ENCODE peak calls at places on chromosome 9, in nine cellular contexts. F is mesenchymal stem cell, A is heart left ventricle, H is lower lobe of right lung, M is adrenal gland, B is fibroblast of lung, V is psoas muscle, R is GM23338, U is endothelial cell of umbilical vein. G is an unnamed sample.

GRCh38 chr9:95018099-95018927 is 291.8 kb downstream of the AOPEP start:
- DNase-seq in B (peak), M (peak), F (peak), V (peak), A (peak), R (peak), U (peak), H (peak), G (peak)

GRCh38 chr9:133942206-133942975 is 49.7 kb downstream of the VAV2 start:
- DNase-seq in A (peak), V (peak), U (no peak), F (no peak), H (peak), M (no peak), R (no peak), B (no peak), G (no peak)

GRCh38 chr9:133737774-133738038 is 446 bp downstream of the SARDH start:
- DNase-seq in M (no peak), F (peak), R (no peak), V (no peak), H (no peak), A (no peak), U (no peak), B (no peak), G (no peak)

GRCh38 chr9:116635908-116636307 is 51.2 kb upstream of the TRIM32 start:
- DNase-seq in A (no peak), R (no peak), H (no peak), F (no peak), U (no peak), M (no peak), V (no peak), B (no peak), G (no peak)

GRCh38 chr9:104982543-104982942 is 54.6 kb upstream of the ABCA1 start:
- DNase-seq in R (no peak), B (no peak), M (no peak), H (no peak), V (no peak), U (no peak), A (no peak), F (no peak), G (no peak)

GRCh38 chr9:126721531-126722098 is 83.2 kb upstream of the ZBTB43 start:
- DNase-seq in F (no peak), R (no peak), B (no peak), A (no peak), M (no peak), V (no peak), U (no peak), H (no peak), G (no peak)

GRCh38 chr9:636931-637591 is 204.4 kb upstream of the DMRT1 start:
- DNase-seq in U (no peak), H (no peak), R (no peak), A (no peak), B (no peak), F (no peak), V (no peak), M (no peak), G (no peak)

GRCh38 chr9:124530216-124530615 is 23.0 kb upstream of the NR5A1 start:
- DNase-seq in M (no peak), A (no peak), F (no peak), U (no peak), V (no peak), H (no peak), B (no peak), R (no peak), G (no peak)

GRCh38 chr9:36986548-36987408 is 47.3 kb downstream of the PAX5 start:
- DNase-seq in U (no peak), H (no peak), A (no peak), B (no peak), V (no peak), M (no peak), R (peak), F (no peak), G (no peak)

GRCh38 chr9:4717815-4718214 is 23.2 kb downstream of the AK3 start:
- DNase-seq in H (no peak), V (no peak), F (no peak), M (no peak), U (no peak), B (no peak), A (no peak), R (no peak), G (no peak)

GRCh38 chr9:113349434-113350337 is at the start of gene BSPRY:
- DNase-seq in A (no peak), R (peak), B (no peak), H (peak), U (no peak), F (no peak), V (no peak), M (peak), G (no peak)

GRCh38 chr9:95518026-95518425 is 1.3 kb upstream of the PTCH1 start:
- DNase-seq in V (no peak), B (no peak), R (no peak), A (no peak), H (no peak), F (no peak), U (no peak), M (no peak), G (no peak)

GRCh38 chr9:96299823-96300222 is 2.2 kb downstream of the HSD17B3 start:
- DNase-seq in R (no peak), V (no peak), A (no peak), M (no peak), F (no peak), U (no peak), H (no peak), B (peak), G (no peak)

GRCh38 chr9:115008536-115008935 is 78.1 kb upstream of the TNFSF8 start:
- DNase-seq in V (no peak), F (peak), B (peak), A (no peak), U (no peak), R (no peak), M (no peak), H (no peak), G (no peak)

GRCh38 chr9:8895498-8896224 is 1096.1 kb upstream of the DMAC1 start:
- DNase-seq in R (peak), F (peak), B (peak), V (no peak), A (no peak), M (no peak), H (no peak), U (peak), G (no peak)

GRCh38 chr9:24652181-24652580 is 106.5 kb upstream of the IZUMO3 start:
- DNase-seq in A (no peak), R (no peak), H (no peak), B (no peak), U (no peak), F (no peak), M (no peak), V (no peak), G (no peak)

GRCh38 chr9:122070728-122071127 is 22.4 kb downstream of the TTLL11 start:
- DNase-seq in F (no peak), H (no peak), A (no peak), U (no peak), M (no peak), V (no peak), B (no peak), R (no peak), G (no peak)

GRCh38 chr9:14358523-14358922 is 44.6 kb upstream of the NFIB start:
- DNase-seq in R (no peak), F (peak), B (no peak), U (no peak), A (no peak), M (no peak), H (no peak), V (no peak), G (no peak)

GRCh38 chr9:83379045-83379444 is 159.2 kb downstream of the FRMD3 start:
- DNase-seq in A (no peak), V (no peak), H (no peak), U (no peak), R (no peak), F (no peak), M (no peak), B (no peak), G (no peak)

GRCh38 chr9:27181381-27181780 is 72.4 kb downstream of the TEK start:
- DNase-seq in B (peak), V (no peak), A (no peak), F (no peak), M (no peak), R (no peak), H (no peak), U (peak), G (no peak)

GRCh38 chr9:70525553-70525952 is 111.1 kb upstream of the KLF9 start:
- DNase-seq in H (no peak), V (no peak), F (no peak), M (no peak), A (no peak), U (peak), B (peak), R (no peak), G (no peak)

GRCh38 chr9:69671904-69672827 is at the start of gene APBA1:
- DNase-seq in V (peak), U (peak), B (peak), M (peak), A (peak), R (peak), F (peak), H (peak), G (peak)

GRCh38 chr9:71121275-71122168 is at the start of gene TRPM3:
- DNase-seq in H (no peak), U (no peak), V (no peak), M (no peak), R (peak), A (no peak), B (no peak), F (no peak), G (no peak)

GRCh38 chr9:101403886-101404285 is 5.2 kb downstream of the ZNF189 start:
- DNase-seq in B (no peak), A (no peak), M (no peak), R (no peak), U (no peak), F (no peak), H (no peak), V (no peak), G (no peak)

GRCh38 chr9:68895741-68896478 is 118.0 kb downstream of the PRKACG start:
- DNase-seq in H (no peak), M (no peak), A (no peak), B (no peak), R (no peak), V (no peak), U (no peak), F (peak), G (no peak)

GRCh38 chr9:83043583-83043982 is 19.4 kb downstream of the RASEF start:
- DNase-seq in M (no peak), H (no peak), R (peak), V (no peak), A (no peak), U (no peak), F (no peak), B (no peak), G (no peak)

GRCh38 chr9:107847977-107848376 is 358.4 kb upstream of the KLF4 start:
- DNase-seq in U (no peak), A (no peak), H (no peak), M (no peak), V (no peak), R (no peak), F (no peak), B (peak), G (no peak)

GRCh38 chr9:127862075-127863011 is 7.9 kb upstream of the ENG start:
- DNase-seq in B (no peak), F (peak), U (peak), V (peak), H (peak), A (peak), R (no peak), M (peak), G (peak)

GRCh38 chr9:96176901-96177718 is 124.9 kb downstream of the HSD17B3 start:
- DNase-seq in U (no peak), A (no peak), F (no peak), H (no peak), M (no peak), B (peak), V (no peak), R (peak), G (no peak)

GRCh38 chr9:37342895-37343294 is 79.6 kb upstream of the GRHPR start:
- DNase-seq in U (no peak), B (no peak), M (no peak), R (no peak), V (no peak), F (no peak), H (no peak), A (no peak), G (no peak)

GRCh38 chr9:120775859-120776258 is 17.4 kb downstream of the FBXW2 start:
- DNase-seq in F (no peak), H (no peak), U (no peak), M (no peak), V (no peak), R (no peak), B (no peak), A (no peak), G (no peak)

GRCh38 chr9:95822583-95823431 is 52.7 kb upstream of the ERCC6L2 start:
- DNase-seq in A (no peak), M (no peak), U (peak), H (no peak), B (peak), F (peak), R (no peak), V (no peak), G (no peak)

GRCh38 chr9:132885691-132886357 is 7.1 kb downstream of the SPACA9 start:
- DNase-seq in B (no peak), A (no peak), U (no peak), F (no peak), M (no peak), R (no peak), H (peak), V (no peak), G (no peak)

GRCh38 chr9:124863371-124863831 is 1.5 kb downstream of the ARPC5L start:
- DNase-seq in F (no peak), H (no peak), V (no peak), U (no peak), B (no peak), M (no peak), R (no peak), A (no peak), G (peak)

DNA sequence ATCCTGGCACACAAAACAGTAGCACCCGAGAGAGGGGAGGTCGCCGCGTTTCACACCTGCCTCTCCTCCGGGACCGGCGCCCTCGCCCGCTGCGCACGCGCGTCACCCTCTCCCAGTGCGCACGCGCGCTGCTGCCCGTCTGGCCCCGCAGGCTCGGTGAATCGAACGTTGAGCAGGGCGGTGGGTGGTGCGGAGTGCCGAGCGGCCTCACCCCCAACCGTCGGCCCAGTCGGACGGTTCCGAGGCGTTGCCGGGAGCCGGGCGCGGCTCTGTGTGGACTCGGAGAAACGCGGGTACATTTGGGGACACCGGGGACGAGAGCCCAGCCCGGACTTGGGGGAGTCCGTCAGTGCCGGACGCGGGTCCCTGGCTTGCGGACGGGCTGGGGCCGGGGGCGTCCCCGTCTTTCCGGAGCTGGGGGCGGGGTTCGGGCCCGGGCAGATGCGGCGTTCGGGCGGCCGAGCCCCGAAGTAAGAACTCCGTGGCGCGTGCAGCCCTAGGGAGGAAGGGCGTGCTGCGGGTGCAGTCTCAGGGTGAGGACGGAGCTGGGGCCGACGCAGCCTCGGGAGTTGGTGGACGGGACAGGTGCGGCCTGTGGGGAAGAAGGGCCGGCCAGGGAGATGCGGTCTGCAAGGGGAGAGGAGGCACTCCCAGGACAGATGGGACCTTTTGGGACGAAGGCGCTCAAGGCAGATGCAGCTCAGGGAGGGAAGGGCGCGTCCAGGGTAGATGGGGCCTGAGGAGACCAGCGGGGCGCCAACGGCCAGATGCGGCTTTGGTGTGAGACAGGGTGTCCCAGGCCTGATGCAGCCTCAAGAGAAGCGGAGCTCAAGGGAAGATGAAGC is at the start of gene POMT1:
- DNase-seq in H (peak), M (peak), U (peak), R (peak), B (peak), V (peak), F (peak), A (peak), G (peak)
- H3K27ac ChIP-seq in H (peak), M (peak), U (no peak), R (peak), B (peak), V (peak), F (peak), A (peak), G (peak)

GRCh38 chr9:33164138-33164809 is 2.9 kb downstream of the B4GALT1 start:
- DNase-seq in A (no peak), R (no peak), V (no peak), U (no peak), B (no peak), M (no peak), H (no peak), F (no peak), G (no peak)
- H3K4me3 ChIP-seq in A (peak), R (no peak), V (peak), U (no peak), B (peak), M (no peak), H (peak), F (no peak), G (peak)

GRCh38 chr9:110971234-110971633 is 67.0 kb downstream of the LPAR1 start:
- DNase-seq in R (no peak), A (no peak), B (no peak), U (no peak), V (no peak), H (no peak), M (no peak), F (no peak), G (no peak)
- H3K27ac ChIP-seq in R (no peak), A (no peak), B (no peak), U (no peak), V (no peak), H (no peak), M (no peak), F (no peak), G (no peak)

GRCh38 chr9:112325600-112325999 is 7.8 kb downstream of the PTBP3 start:
- DNase-seq in U (no peak), R (no peak), A (no peak), V (no peak), B (no peak), F (no peak), M (no peak), H (no peak), G (peak)

GRCh38 chr9:112328545-112328944 is 4.9 kb downstream of the PTBP3 start:
- DNase-seq in A (no peak), R (no peak), M (no peak), H (no peak), F (no peak), B (no peak), V (no peak), U (no peak), G (no peak)

GRCh38 chr9:112326194-112326593 is 7.2 kb downstream of the PTBP3 start:
- DNase-seq in F (no peak), M (no peak), R (peak), B (no peak), H (no peak), U (no peak), V (no peak), A (no peak), G (no peak)

GRCh38 chr9:112325127-112325526 is 8.3 kb downstream of the PTBP3 start:
- DNase-seq in M (no peak), A (no peak), F (no peak), V (no peak), R (peak), U (no peak), B (no peak), H (no peak), G (no peak)

GRCh38 chr9:112327718-112328450 is 5.5 kb downstream of the PTBP3 start:
- DNase-seq in V (no peak), R (no peak), H (no peak), U (peak), A (no peak), M (no peak), B (no peak), F (no peak), G (no peak)
- H3K4me3 ChIP-seq in V (no peak), R (no peak), H (no peak), U (no peak), A (no peak), M (no peak), B (no peak), F (no peak), G (no peak)

GRCh38 chr9:2016411-2017208 is 1.5 kb downstream of the SMARCA2 start:
- DNase-seq in F (peak), R (peak), H (peak), A (peak), U (peak), V (peak), M (peak), B (peak), G (peak)

GRCh38 chr9:2014148-2014547 is 999 bp upstream of the SMARCA2 start:
- DNase-seq in R (no peak), F (no peak), H (no peak), M (no peak), U (no peak), B (no peak), A (no peak), V (no peak), G (no peak)

GRCh38 chr9:2017209-2017458 is 2.0 kb downstream of the SMARCA2 start:
- DNase-seq in M (no peak), V (no peak), F (no peak), H (no peak), B (no peak), A (no peak), U (peak), R (no peak), G (no peak)

GRCh38 chr9:2014696-2015580 is at the start of gene SMARCA2:
- DNase-seq in H (peak), R (peak), M (peak), U (peak), F (peak), B (peak), V (peak), A (peak), G (peak)

GRCh38 chr9:2015581-2016410 is 649 bp downstream of the SMARCA2 start:
- DNase-seq in M (peak), F (peak), B (peak), V (peak), A (peak), H (peak), U (peak), R (peak), G (peak)
- H3K27ac ChIP-seq in M (peak), F (peak), B (peak), V (peak), A (peak), H (peak), U (peak), R (no peak), G (peak)

GRCh38 chr9:136363106-136363605 is 388 bp downstream of the DNLZ start:
- DNase-seq in V (peak), H (peak), A (peak), R (peak), U (peak), F (peak), B (peak), M (peak), G (peak)
- H3K4me3 ChIP-seq in V (peak), H (peak), A (peak), R (peak), U (peak), F (peak), B (peak), M (peak), G (peak)

GRCh38 chr9:21404146-21404545 is 4.8 kb upstream of the IFNA8 start:
- DNase-seq in U (no peak), H (no peak), A (no peak), R (no peak), V (no peak), F (no peak), B (no peak), M (no peak), G (no peak)
- H3K27ac ChIP-seq in U (no peak), H (no peak), A (no peak), R (no peak), V (no peak), F (no peak), B (no peak), M (no peak), G (no peak)

DNA sequence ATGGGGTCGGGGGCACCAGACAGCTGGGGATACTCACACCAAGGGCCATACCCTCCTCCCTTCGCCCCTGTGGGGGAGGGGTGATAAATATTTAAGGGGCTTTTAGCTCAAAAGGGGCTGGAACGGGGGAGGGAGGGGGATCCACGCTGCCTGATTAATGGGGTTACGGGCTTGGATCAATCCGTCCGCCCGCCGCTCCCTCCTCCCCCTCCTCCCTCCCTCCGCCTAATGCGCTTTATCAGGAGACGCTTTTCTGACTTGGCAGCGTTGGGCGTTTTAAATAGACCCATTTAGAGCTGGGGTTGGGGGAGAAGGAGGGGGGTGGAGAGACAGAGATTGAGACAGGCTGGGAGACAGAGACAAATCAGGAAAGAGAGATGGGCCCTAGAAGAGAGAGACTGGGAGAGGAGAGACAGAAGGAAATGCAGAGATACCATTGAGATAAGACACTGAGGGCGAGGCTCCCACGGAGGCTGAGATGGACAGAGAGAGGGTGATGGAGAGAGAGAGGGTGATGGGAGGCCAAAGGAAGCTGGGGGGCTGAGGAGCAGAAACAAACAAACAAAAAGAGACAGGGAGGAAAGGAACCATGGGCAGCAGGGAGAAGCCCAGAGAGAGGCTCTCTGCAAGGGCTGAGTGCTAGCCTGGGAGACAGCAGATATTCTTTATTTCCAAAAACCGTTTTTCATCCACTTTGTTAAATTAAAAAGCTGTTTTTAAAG is 10.3 kb downstream of the CNTFR start:
- DNase-seq in U (no peak), F (no peak), B (no peak), R (peak), A (no peak), H (no peak), M (no peak), V (no peak), G (no peak)
- H3K4me3 ChIP-seq in U (no peak), F (no peak), B (no peak), R (peak), A (no peak), H (no peak), M (no peak), V (no peak), G (no peak)